ENCODE peak calls at places on chromosomes 7 and 10, in five cellular contexts. S, P, F, Y and L are unnamed samples.

GRCh38 chr7:81816312-81816711 is 46.5 kb upstream of the HGF start:
- DNase-seq in S (no peak), P (no peak), F (no peak), Y (no peak), L (no peak)

GRCh38 chr7:7920481-7920880 is 48.1 kb upstream of the GLCCI1 start:
- DNase-seq in S (no peak), P (no peak), F (no peak), Y (no peak), L (no peak)

GRCh38 chr7:22397981-22398380 is 41.0 kb upstream of the RAPGEF5 start:
- DNase-seq in S (no peak), P (no peak), F (no peak), Y (no peak), L (no peak)

GRCh38 chr7:149727541-149728476 is 45.6 kb downstream of the ZNF467 start:
- DNase-seq in S (no peak), P (no peak), F (no peak), Y (no peak), L (no peak)

GRCh38 chr10:62071846-62072281 is 170.4 kb downstream of the ARID5B start:
- DNase-seq in S (no peak), P (no peak), F (no peak), Y (no peak), L (no peak)

GRCh38 chr10:117240105-117240729 is 697 bp upstream of the SLC18A2 start:
- DNase-seq in S (no peak), P (no peak), F (no peak), Y (no peak), L (no peak)

GRCh38 chr10:3805227-3805790 is 20.3 kb upstream of the KLF6 start:
- DNase-seq in S (no peak), P (peak), F (peak), Y (no peak), L (no peak)

GRCh38 chr7:2613113-2613925 is 18.5 kb upstream of the TTYH3 start:
- DNase-seq in S (no peak), P (no peak), F (no peak), Y (no peak), L (no peak)

GRCh38 chr7:121286742-121287699 is 41.8 kb upstream of the WNT16 start:
- DNase-seq in S (no peak), P (no peak), F (no peak), Y (no peak), L (no peak)

GRCh38 chr7:116780966-116781365 is 81.4 kb upstream of the CAPZA2 start:
- DNase-seq in S (no peak), P (no peak), F (no peak), Y (no peak), L (peak)

GRCh38 chr10:17781856-17782255 is 27.3 kb upstream of the MRC1 start:
- DNase-seq in S (no peak), P (no peak), F (no peak), Y (no peak), L (no peak)

GRCh38 chr10:126690534-126690933 is 20.0 kb upstream of the C10orf90 start:
- DNase-seq in S (no peak), P (no peak), F (no peak), Y (no peak), L (no peak)

GRCh38 chr7:7119668-7120208 is 62.6 kb upstream of the C1GALT1 start:
- DNase-seq in S (no peak), P (no peak), F (no peak), Y (no peak), L (peak)

GRCh38 chr10:86670290-86670811 is 2.0 kb downstream of the LDB3 start:
- DNase-seq in S (no peak), P (no peak), F (no peak), Y (no peak), L (no peak)

GRCh38 chr7:95578299-95578855 is 17.9 kb downstream of the PDK4 start:
- DNase-seq in S (no peak), P (no peak), F (no peak), Y (no peak), L (no peak)

GRCh38 chr10:58955615-58956014 is 220.8 kb upstream of the PHYHIPL start:
- DNase-seq in S (no peak), P (no peak), F (no peak), Y (no peak), L (no peak)

GRCh38 chr7:44757739-44758138 is 9.1 kb downstream of the ZMIZ2 start:
- DNase-seq in S (no peak), P (no peak), F (no peak), Y (no peak), L (no peak)

GRCh38 chr10:102421645-102422585 is 1.3 kb downstream of the FBXL15 start:
- DNase-seq in S (no peak), P (peak), F (no peak), Y (no peak), L (peak)

GRCh38 chr7:27171636-27172387 is 2.3 kb downstream of the HOXA10 start:
- DNase-seq in S (no peak), P (no peak), F (no peak), Y (peak), L (no peak)

GRCh38 chr10:110609592-110609991 is 34.5 kb upstream of the RBM20 start:
- DNase-seq in S (no peak), P (no peak), F (no peak), Y (no peak), L (no peak)

GRCh38 chr10:131774618-131775443 is 126.0 kb upstream of the PPP2R2D start:
- DNase-seq in S (no peak), P (no peak), F (no peak), Y (no peak), L (peak)

GRCh38 chr7:1503816-1504775 is at the start of gene INTS1:
- DNase-seq in S (peak), P (peak), F (peak), Y (peak), L (peak)

GRCh38 chr10:35326466-35327235 is 9.7 kb upstream of the CCNY start:
- DNase-seq in S (no peak), P (no peak), F (no peak), Y (no peak), L (no peak)

GRCh38 chr10:61606971-61607907 is 55.5 kb upstream of the CABCOCO1 start:
- DNase-seq in S (no peak), P (peak), F (no peak), Y (no peak), L (no peak)

GRCh38 chr7:101538596-101539459 is 90.3 kb downstream of the MYL10 start:
- DNase-seq in S (peak), P (peak), F (no peak), Y (peak), L (peak)

GRCh38 chr7:15461576-15461975 is 100.2 kb downstream of the AGMO start:
- DNase-seq in S (no peak), P (no peak), F (no peak), Y (no peak), L (no peak)

GRCh38 chr10:99369551-99369950 is 40.4 kb downstream of the CNNM1 start:
- DNase-seq in S (no peak), P (no peak), F (no peak), Y (no peak), L (no peak)

GRCh38 chr10:96470108-96470743 is 43.5 kb downstream of the TLL2 start:
- DNase-seq in S (no peak), P (peak), F (no peak), Y (no peak), L (peak)

GRCh38 chr7:50304158-50304910 is at the start of gene IKZF1:
- DNase-seq in S (no peak), P (peak), F (no peak), Y (no peak), L (peak)

GRCh38 chr7:133275008-133275407 is 22.1 kb downstream of the EXOC4 start:
- DNase-seq in S (no peak), P (no peak), F (no peak), Y (no peak), L (no peak)

GRCh38 chr10:61964949-61965693 is 63.6 kb downstream of the ARID5B start:
- DNase-seq in S (no peak), P (no peak), F (no peak), Y (no peak), L (no peak)

GRCh38 chr7:56040691-56041090 is 10.6 kb downstream of the PSPH start:
- DNase-seq in S (no peak), P (no peak), F (no peak), Y (no peak), L (no peak)

GRCh38 chr7:104252409-104253134 is 44.8 kb upstream of the ORC5 start:
- DNase-seq in S (no peak), P (no peak), F (no peak), Y (no peak), L (no peak)

GRCh38 chr7:155190608-155191536 is 106.8 kb upstream of the INSIG1 start:
- DNase-seq in S (no peak), P (peak), F (no peak), Y (peak), L (peak)

GRCh38 chr10:126439947-126440346 is 51.7 kb upstream of the ADAM12 start:
- DNase-seq in S (no peak), P (no peak), F (peak), Y (no peak), L (no peak)

GRCh38 chr10:23370106-23370505 is 25.5 kb upstream of the C10orf67 start:
- DNase-seq in S (no peak), P (no peak), F (no peak), Y (no peak), L (no peak)

GRCh38 chr10:93437000-93437945 is 44.9 kb downstream of the MYOF start:
- DNase-seq in S (peak), P (no peak), F (peak), Y (peak), L (peak)

GRCh38 chr10:78407009-78407711 is 373.5 kb downstream of the RPS24 start:
- DNase-seq in S (peak), P (peak), F (no peak), Y (peak), L (peak)

GRCh38 chr10:8057636-8058273 is 3.3 kb downstream of the GATA3 start:
- DNase-seq in S (no peak), P (no peak), F (no peak), Y (no peak), L (no peak)

GRCh38 chr7:6691609-6692106 is 15.1 kb downstream of the ZNF12 start:
- DNase-seq in S (no peak), P (no peak), F (no peak), Y (no peak), L (no peak)

DNA sequence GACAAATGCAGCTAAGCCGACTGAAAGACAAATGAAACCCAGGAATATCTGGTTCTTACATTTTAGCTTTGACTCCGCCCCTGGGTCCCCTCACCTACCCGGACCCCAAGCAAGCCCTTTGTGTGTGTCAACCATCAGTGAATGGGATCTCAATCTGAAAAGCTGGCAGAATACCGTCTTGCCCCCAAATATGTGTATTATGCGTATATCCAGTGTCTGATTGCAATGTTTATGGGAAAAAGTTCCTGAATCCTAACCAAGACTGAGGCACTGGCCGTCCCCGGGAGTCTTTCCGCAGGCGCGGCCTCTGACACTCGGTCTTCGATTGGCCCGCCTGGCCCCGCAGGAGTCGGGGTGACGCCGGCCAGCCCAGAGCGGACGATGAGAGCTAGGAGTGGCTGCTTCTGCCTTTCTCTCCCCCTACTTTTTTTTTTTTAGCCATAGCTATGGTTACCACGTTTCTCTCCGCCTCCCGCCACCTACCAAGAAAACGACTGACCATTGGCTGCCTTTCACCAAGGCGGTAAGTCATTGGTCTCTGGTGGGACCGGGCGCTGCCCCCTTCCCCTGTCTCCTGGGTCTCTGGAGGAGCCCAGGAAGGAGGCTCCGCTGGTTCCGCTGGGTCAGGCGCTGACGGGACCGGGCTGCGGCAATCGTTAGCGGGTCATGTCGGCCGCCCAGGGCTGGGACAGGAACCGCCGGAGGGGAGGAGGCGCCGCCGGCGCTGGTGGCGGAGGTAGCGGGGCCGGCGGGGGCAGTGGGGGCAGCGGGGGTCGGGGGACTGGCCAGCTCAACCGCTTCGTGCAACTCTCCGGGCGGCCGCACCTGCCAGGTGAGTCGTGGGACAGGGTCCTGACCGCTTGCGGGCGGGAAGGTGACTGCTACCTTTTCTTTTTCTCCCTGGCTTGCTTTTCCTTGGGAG is at the start of gene KLHDC10:
- DNase-seq in S (peak), P (peak), F (peak), Y (peak), L (peak)
- TF ChIP-seq EP300 in S (no peak), P (peak), F (no peak), Y (peak), L (no peak)

GRCh38 chr10:116190883-116191282 is 82.1 kb downstream of the GFRA1 start:
- DNase-seq in S (no peak), P (no peak), F (no peak), Y (no peak), L (no peak)
- TF ChIP-seq EP300 in S (no peak), P (no peak), F (no peak), Y (no peak), L (no peak)

GRCh38 chr7:20839196-20839735 is 52.6 kb upstream of the SP8 start:
- DNase-seq in S (no peak), P (no peak), F (no peak), Y (no peak), L (no peak)
- TF ChIP-seq EP300 in S (no peak), P (no peak), F (no peak), Y (no peak), L (no peak)

DNA sequence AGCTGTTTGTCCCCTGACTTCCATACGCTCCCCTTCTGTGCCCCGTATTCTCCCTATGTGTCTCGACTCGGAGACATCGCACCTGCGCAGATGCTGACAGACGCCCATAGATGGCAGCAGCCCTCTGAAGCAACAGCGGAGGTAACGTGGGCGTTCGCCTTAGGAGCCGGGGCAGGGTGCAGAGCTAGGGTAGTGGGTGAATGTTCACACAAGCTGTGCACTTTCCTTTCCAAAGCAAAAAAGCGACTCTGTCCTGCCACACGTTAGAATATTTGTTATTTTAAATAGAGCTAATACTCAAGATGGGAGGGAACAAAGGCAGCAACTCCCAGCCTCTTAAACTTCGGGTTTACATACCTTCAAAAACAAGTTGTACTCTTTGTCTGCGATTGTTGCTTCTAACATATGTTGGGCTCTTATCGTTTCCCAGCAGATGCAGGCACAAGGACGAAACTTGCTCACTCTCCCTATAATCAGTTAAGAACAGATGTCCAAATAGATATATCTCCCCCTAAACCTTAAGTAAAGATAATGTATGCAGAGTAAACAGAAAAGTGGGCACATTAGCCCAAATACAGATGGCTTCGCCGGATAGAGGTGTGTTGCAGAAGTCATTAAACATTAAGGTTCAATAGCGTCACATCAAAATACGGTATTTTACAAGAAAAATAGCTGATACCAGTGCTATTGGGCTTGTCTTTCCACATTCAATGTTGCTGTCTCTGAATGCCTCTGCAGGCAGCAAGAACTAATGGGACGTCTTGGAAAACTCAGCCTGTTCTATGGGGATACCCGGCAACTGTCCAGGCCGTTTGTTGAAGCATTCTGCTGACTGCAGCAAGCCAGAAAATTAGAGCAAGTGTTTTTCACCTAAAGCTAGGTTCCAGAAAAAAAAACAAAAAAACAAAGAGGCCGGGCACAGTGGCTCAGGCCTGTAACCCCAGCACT is 340.3 kb upstream of the PRKCQ start:
- DNase-seq in S (peak), P (peak), F (peak), Y (peak), L (peak)
- TF ChIP-seq EP300 in S (no peak), P (peak), F (no peak), Y (no peak), L (no peak)

GRCh38 chr7:191105-192034 is 1.0 kb upstream of the FAM20C start:
- DNase-seq in S (no peak), P (no peak), F (no peak), Y (no peak), L (no peak)

GRCh38 chr7:190196-190595 is 2.2 kb upstream of the FAM20C start:
- DNase-seq in S (no peak), P (no peak), F (no peak), Y (no peak), L (no peak)

GRCh38 chr7:193538-194256 is 1.3 kb downstream of the FAM20C start:
- DNase-seq in S (no peak), P (no peak), F (no peak), Y (no peak), L (no peak)

GRCh38 chr7:192701-193536 is 548 bp downstream of the FAM20C start:
- DNase-seq in S (no peak), P (no peak), F (no peak), Y (no peak), L (peak)

DNA sequence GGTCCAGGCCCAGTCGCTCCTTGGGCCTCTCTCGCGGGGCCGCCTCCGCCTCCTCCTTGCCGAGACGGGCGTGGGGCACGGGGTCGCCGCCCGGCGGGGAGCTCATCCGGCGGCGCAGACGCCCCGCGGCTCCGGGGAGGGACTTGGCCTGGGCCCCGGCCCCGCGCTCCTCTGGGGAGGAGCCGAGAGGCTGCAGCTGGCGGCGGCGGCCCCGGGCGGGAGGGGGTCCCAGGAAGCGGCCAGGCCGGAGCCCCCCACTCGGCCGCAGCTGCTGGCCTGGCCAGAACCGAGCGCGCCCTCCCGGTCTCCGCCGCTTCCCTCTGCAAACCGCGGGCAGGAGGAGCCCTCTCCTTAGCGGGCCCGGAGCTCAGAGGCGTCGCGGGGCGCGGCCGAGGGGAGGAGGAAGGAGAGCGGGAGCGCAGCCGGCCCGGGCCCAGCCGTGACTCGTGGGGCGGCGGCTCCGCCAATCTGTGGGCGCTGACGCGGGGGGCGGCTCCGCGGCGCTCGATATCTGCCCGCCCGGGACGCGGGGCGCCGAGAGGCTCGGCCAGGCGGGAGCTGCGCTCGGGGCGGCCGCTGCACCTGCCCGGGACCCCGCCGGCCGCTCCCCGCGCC is at the start of gene FAM20C:
- DNase-seq in S (peak), P (peak), F (peak), Y (peak), L (peak)
- TF ChIP-seq EP300 in S (no peak), P (no peak), F (no peak), Y (peak), L (no peak)

GRCh38 chr7:28355553-28356319 is 56.6 kb upstream of the CREB5 start:
- DNase-seq in S (no peak), P (no peak), F (peak), Y (no peak), L (no peak)
- TF ChIP-seq EP300 in S (no peak), P (no peak), F (no peak), Y (no peak), L (no peak)

GRCh38 chr10:80203835-80204148 is 1.5 kb downstream of the ANXA11 start:
- DNase-seq in S (no peak), P (no peak), F (no peak), Y (no peak), L (no peak)
- TF ChIP-seq EP300 in S (no peak), P (no peak), F (no peak), Y (no peak), L (no peak)